ENCODE peak calls at places on chromosome 10, in seven cellular contexts. G, P, Z, R, B, J and X are unnamed samples. For H3K4me1, the result is how much of the 10 kb centered on the place peaks cover.

GRCh38 chr10:103627111-103627892 is 133.8 kb downstream of the NEURL1 start:
- DNase-seq in G (no peak), P (no peak), Z (no peak), R (no peak), B (no peak), J (no peak), X (no peak)

GRCh38 chr10:125878957-125879835 is 1.9 kb downstream of the DHX32 start:
- DNase-seq in G (no peak), P (no peak), Z (peak), R (peak), B (no peak), J (no peak), X (no peak)

GRCh38 chr10:17512341-17513001 is 58.1 kb upstream of the ST8SIA6 start:
- DNase-seq in G (peak), P (peak), Z (peak), R (peak), B (no peak), J (peak), X (peak)

GRCh38 chr10:130137659-130138478 is 1.7 kb downstream of the GLRX3 start:
- DNase-seq in G (no peak), P (no peak), Z (peak), R (no peak), B (no peak), J (no peak), X (no peak)

GRCh38 chr10:45425628-45426563 is 51.9 kb downstream of the ALOX5 start:
- DNase-seq in G (no peak), P (no peak), Z (no peak), R (peak), B (no peak), J (no peak), X (no peak)

GRCh38 chr10:28248092-28248491 is 54.8 kb downstream of the MPP7 start:
- DNase-seq in G (no peak), P (no peak), Z (no peak), R (no peak), B (no peak), J (no peak), X (no peak)

GRCh38 chr10:43461950-43462349 is 25.0 kb downstream of the ZNF487 start:
- DNase-seq in G (no peak), P (no peak), Z (peak), R (no peak), B (peak), J (no peak), X (no peak)

GRCh38 chr10:98016781-98017475 is 13.5 kb downstream of the CRTAC1 start:
- DNase-seq in G (no peak), P (no peak), Z (no peak), R (no peak), B (no peak), J (no peak), X (no peak)

GRCh38 chr10:30840386-30841074 is 191.1 kb downstream of the ZNF438 start:
- DNase-seq in G (no peak), P (no peak), Z (no peak), R (no peak), B (no peak), J (peak), X (no peak)

GRCh38 chr10:80407836-80408197 is 534 bp upstream of the PRXL2A start:
- DNase-seq in G (no peak), P (peak), Z (peak), R (no peak), B (no peak), J (no peak), X (peak)

GRCh38 chr10:48594799-48595198 is 10.1 kb downstream of the ARHGAP22 start:
- DNase-seq in G (no peak), P (no peak), Z (no peak), R (no peak), B (no peak), J (no peak), X (no peak)

GRCh38 chr10:112383325-112383724 is 9.4 kb downstream of the ACSL5 start:
- DNase-seq in G (no peak), P (no peak), Z (peak), R (no peak), B (no peak), J (peak), X (no peak)

GRCh38 chr10:29479081-29479917 is 155.5 kb downstream of the SVIL start:
- DNase-seq in G (no peak), P (no peak), Z (no peak), R (no peak), B (no peak), J (peak), X (no peak)

GRCh38 chr10:97861351-97861750 is 11.7 kb downstream of the GOLGA7B start:
- DNase-seq in G (no peak), P (no peak), Z (peak), R (no peak), B (no peak), J (no peak), X (no peak)

GRCh38 chr10:58963723-58964124 is 212.7 kb upstream of the PHYHIPL start:
- DNase-seq in G (no peak), P (no peak), Z (no peak), R (peak), B (no peak), J (no peak), X (no peak)

GRCh38 chr10:82378146-82378545 is 503.2 kb downstream of the NRG3 start:
- DNase-seq in G (peak), P (no peak), Z (peak), R (peak), B (no peak), J (peak), X (no peak)

GRCh38 chr10:7410306-7410799 is 481 bp downstream of the SFMBT2 start:
- DNase-seq in G (no peak), P (no peak), Z (peak), R (no peak), B (peak), J (no peak), X (peak)

GRCh38 chr10:22765660-22766547 is 51.5 kb upstream of the PIP4K2A start:
- DNase-seq in G (no peak), P (no peak), Z (no peak), R (no peak), B (no peak), J (no peak), X (no peak)

GRCh38 chr10:133129854-133130495 is 30.0 kb upstream of the KNDC1 start:
- DNase-seq in G (peak), P (peak), Z (no peak), R (no peak), B (no peak), J (no peak), X (no peak)

GRCh38 chr10:91642831-91643692 is 10.2 kb upstream of the PPP1R3C start:
- DNase-seq in G (peak), P (no peak), Z (no peak), R (no peak), B (no peak), J (no peak), X (no peak)

GRCh38 chr10:103197177-103197576 is 4.1 kb upstream of the NT5C2 start:
- DNase-seq in G (peak), P (peak), Z (peak), R (peak), B (peak), J (peak), X (peak)

GRCh38 chr10:117619200-117619599 is 76.7 kb downstream of the EMX2 start:
- DNase-seq in G (no peak), P (no peak), Z (no peak), R (no peak), B (no peak), J (peak), X (no peak)

GRCh38 chr10:132030898-132031463 is 34.8 kb upstream of the JAKMIP3 start:
- DNase-seq in G (no peak), P (no peak), Z (no peak), R (no peak), B (no peak), J (no peak), X (no peak)

GRCh38 chr10:4303045-4303444 is 518.0 kb upstream of the KLF6 start:
- DNase-seq in G (no peak), P (no peak), Z (peak), R (no peak), B (no peak), J (no peak), X (no peak)

GRCh38 chr10:126064512-126064911 is 168.1 kb downstream of the FANK1 start:
- DNase-seq in G (no peak), P (no peak), Z (no peak), R (no peak), B (no peak), J (no peak), X (no peak)

GRCh38 chr10:104235801-104236200 is 3.6 kb upstream of the CFAP43 start:
- DNase-seq in G (no peak), P (no peak), Z (no peak), R (no peak), B (no peak), J (no peak), X (no peak)

GRCh38 chr10:132665946-132666732 is 119.8 kb downstream of the NKX6-2 start:
- DNase-seq in G (no peak), P (no peak), Z (no peak), R (no peak), B (peak), J (no peak), X (no peak)

GRCh38 chr10:103967433-103968142 is 648 bp downstream of the SLK start:
- DNase-seq in G (no peak), P (no peak), Z (peak), R (no peak), B (peak), J (no peak), X (no peak)

DNA sequence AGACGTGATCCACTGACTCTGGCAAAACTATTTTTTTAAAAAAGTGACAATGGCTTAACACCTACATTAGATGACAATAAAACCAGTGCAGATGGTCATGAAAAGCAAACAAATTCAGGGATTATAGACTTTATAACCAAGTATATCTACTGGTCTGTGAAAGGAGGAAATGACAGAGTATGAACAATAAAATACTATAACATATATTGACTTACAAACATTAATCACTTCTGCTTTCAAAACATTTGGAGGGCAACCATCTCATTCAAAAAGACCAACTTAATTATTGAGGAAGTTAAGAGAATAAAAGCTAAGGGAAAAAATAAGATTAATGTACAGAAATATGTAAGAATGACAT is 34.8 kb downstream of the JMJD1C start:
- DNase-seq in G (no peak), P (no peak), Z (no peak), R (no peak), B (no peak), J (no peak), X (no peak)
- H3K4me1 ChIP-seq in G (under half), P (under half), Z (under half), R (under half), B (under half), J (half or more), X (under half)

GRCh38 chr10:20276127-20276979 is 460.1 kb downstream of the PLXDC2 start:
- DNase-seq in G (no peak), P (no peak), Z (no peak), R (no peak), B (no peak), J (no peak), X (no peak)
- H3K4me3 ChIP-seq in G (no peak), P (no peak), Z (no peak), R (no peak), B (no peak), J (no peak), X (no peak)

GRCh38 chr10:52316005-52316404 is 1.9 kb downstream of the DKK1 start:
- DNase-seq in G (no peak), P (no peak), Z (no peak), R (no peak), B (no peak), J (no peak), X (no peak)

GRCh38 chr10:52316500-52316899 is 2.4 kb downstream of the DKK1 start:
- DNase-seq in G (no peak), P (no peak), Z (no peak), R (no peak), B (no peak), J (no peak), X (no peak)

GRCh38 chr10:52313350-52314006 is 603 bp upstream of the DKK1 start:
- DNase-seq in G (no peak), P (no peak), Z (peak), R (no peak), B (no peak), J (no peak), X (no peak)

GRCh38 chr10:52314007-52314821 is at the start of gene DKK1:
- DNase-seq in G (peak), P (peak), Z (peak), R (peak), B (no peak), J (peak), X (peak)

DNA sequence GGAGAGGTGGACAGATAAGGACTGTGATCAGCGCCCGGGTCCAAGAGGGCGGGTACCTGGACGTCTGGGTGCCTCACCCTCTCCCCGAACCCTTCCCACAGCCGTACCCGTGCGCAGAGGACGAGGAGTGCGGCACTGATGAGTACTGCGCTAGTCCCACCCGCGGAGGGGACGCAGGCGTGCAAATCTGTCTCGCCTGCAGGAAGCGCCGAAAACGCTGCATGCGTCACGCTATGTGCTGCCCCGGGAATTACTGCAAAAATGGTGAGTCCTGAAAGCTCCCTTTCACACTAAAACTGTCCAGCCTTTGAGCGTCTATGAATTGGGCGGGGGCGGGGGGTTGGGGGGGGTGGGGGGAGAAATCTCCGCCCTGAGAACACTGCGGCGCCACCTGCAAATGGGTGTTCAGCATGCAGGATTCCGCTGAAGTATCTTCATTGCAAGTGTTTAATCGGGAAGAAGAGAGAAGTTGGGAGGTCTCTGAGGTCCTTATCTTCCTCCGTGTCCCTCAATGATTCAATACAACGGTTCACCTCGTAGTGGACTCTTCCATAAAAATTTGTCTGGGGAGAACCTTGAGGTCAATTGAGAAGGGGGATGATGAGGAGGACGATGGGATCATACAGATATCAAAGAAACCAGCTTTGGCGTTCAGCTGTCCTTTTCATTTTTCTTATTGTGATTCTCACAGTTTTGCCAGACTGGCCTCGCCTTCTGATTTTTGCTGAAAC is 906 bp downstream of the DKK1 start:
- DNase-seq in G (no peak), P (no peak), Z (peak), R (no peak), B (no peak), J (no peak), X (peak)
- H3K27ac ChIP-seq in G (no peak), P (no peak), Z (no peak), R (no peak), B (no peak), J (no peak), X (no peak)

DNA sequence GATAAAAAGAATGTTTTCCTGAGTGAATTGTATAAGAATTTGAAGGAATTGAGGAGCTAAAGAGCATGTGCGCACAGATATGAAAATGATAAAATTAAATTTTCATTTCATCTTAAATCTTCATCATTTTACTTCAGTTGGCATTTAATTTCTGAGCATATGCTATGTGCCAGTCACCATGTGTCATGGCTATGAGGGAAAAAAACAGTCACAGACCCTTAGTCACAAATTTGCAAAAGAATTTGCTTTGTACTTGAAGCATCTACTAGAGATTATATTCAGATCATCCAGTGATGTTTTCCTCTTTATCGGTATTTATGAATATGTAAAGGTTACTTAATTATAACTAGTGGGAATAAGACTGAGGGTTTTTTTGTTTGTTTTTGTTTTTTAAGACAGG is 29.8 kb downstream of the VCL start:
- DNase-seq in G (no peak), P (no peak), Z (no peak), R (no peak), B (no peak), J (no peak), X (no peak)
- H3K4me1 ChIP-seq in G (under half), P (under half), Z (under half), R (under half), B (under half), J (half or more), X (half or more)

DNA sequence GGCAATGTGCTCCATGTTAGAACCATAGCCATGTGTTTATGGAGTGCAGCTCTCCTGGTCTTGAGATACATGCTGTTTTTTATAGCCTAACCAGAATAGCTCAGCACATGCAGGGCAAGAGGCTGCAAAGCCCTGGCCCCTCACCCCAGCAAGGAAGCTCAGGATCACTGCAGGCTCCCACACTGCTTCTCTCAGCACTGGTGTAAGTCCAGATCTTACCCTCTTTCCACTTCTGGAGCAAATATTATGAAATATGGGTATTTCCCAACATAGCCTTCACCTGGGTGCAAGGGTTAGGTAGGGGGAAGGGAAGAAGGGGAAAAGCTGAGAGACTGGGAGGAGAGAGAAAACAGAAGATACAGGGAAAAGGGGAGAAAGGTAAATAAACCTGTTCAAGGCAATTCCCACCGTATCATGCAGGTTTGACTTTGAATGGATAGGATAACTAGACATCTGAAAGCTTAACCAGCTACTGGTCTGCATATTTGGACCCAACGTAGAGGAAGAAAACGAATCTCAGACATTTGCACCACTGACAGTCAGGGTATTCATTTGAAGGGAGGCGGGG is 19.7 kb downstream of the SKIDA1 start:
- DNase-seq in G (no peak), P (peak), Z (no peak), R (no peak), B (no peak), J (no peak), X (no peak)
- H3K4me3 ChIP-seq in G (no peak), P (peak), Z (no peak), R (no peak), B (no peak), J (no peak), X (no peak)

GRCh38 chr10:114045738-114046458 is 2.2 kb downstream of the ADRB1 start:
- DNase-seq in G (no peak), P (no peak), Z (no peak), R (no peak), B (no peak), J (no peak), X (no peak)
- H3K27ac ChIP-seq in G (no peak), P (no peak), Z (no peak), R (no peak), B (no peak), J (peak), X (peak)

GRCh38 chr10:110864662-110865140 is 7.0 kb upstream of the PDCD4 start:
- DNase-seq in G (no peak), P (no peak), Z (no peak), R (no peak), B (peak), J (peak), X (no peak)

GRCh38 chr10:110863361-110863760 is 8.4 kb upstream of the PDCD4 start:
- DNase-seq in G (no peak), P (no peak), Z (no peak), R (no peak), B (no peak), J (no peak), X (no peak)

GRCh38 chr10:110862961-110863360 is 8.8 kb upstream of the PDCD4 start:
- DNase-seq in G (no peak), P (no peak), Z (no peak), R (no peak), B (no peak), J (no peak), X (no peak)

GRCh38 chr10:110865184-110865803 is 6.4 kb upstream of the PDCD4 start:
- DNase-seq in G (no peak), P (no peak), Z (peak), R (no peak), B (no peak), J (peak), X (no peak)

GRCh38 chr10:110863956-110864355 is 7.8 kb upstream of the PDCD4 start:
- DNase-seq in G (no peak), P (no peak), Z (no peak), R (no peak), B (no peak), J (no peak), X (no peak)
- H3K4me1 ChIP-seq in G (under half), P (under half), Z (half or more), R (half or more), B (half or more), J (under half), X (under half)